ENCODE peak calls at places on chromosome 11, in eight cellular contexts. O, I, V, D, Y, N, J and T are unnamed samples.

GRCh38 chr11:67483901-67484665 is 1.3 kb downstream of the AIP start:
- DNase-seq in O (no peak), I (no peak), V (no peak), D (no peak), Y (no peak), N (no peak), J (no peak), T (peak)

GRCh38 chr11:77055056-77055680 is 11.6 kb upstream of the CAPN5 start:
- DNase-seq in O (no peak), I (no peak), V (no peak), D (no peak), Y (no peak), N (no peak), J (no peak), T (no peak)

GRCh38 chr11:128726464-128727139 is 32.7 kb downstream of the FLI1 start:
- DNase-seq in O (peak), I (no peak), V (no peak), D (no peak), Y (no peak), N (no peak), J (no peak), T (peak)

GRCh38 chr11:32466279-32466915 is 31.1 kb upstream of the WT1 start:
- DNase-seq in O (no peak), I (no peak), V (no peak), D (no peak), Y (no peak), N (no peak), J (no peak), T (no peak)

GRCh38 chr11:69301491-69302401 is 7.8 kb downstream of the MYEOV start:
- DNase-seq in O (no peak), I (peak), V (peak), D (peak), Y (peak), N (no peak), J (no peak), T (peak)

GRCh38 chr11:9459573-9460321 is 1.1 kb upstream of the ZNF143 start:
- DNase-seq in O (no peak), I (no peak), V (peak), D (peak), Y (peak), N (peak), J (no peak), T (peak)

GRCh38 chr11:78241475-78241874 is 52.8 kb downstream of the USP35 start:
- DNase-seq in O (no peak), I (no peak), V (no peak), D (no peak), Y (no peak), N (no peak), J (no peak), T (no peak)

GRCh38 chr11:72776844-72777754 is 16.7 kb downstream of the STARD10 start:
- DNase-seq in O (no peak), I (no peak), V (no peak), D (no peak), Y (no peak), N (no peak), J (no peak), T (peak)

GRCh38 chr11:49208006-49208721 is at the start of gene FOLH1:
- DNase-seq in O (no peak), I (no peak), V (no peak), D (peak), Y (no peak), N (peak), J (no peak), T (no peak)

GRCh38 chr11:68040957-68041591 is 2.2 kb downstream of the TCIRG1 start:
- DNase-seq in O (no peak), I (no peak), V (no peak), D (no peak), Y (no peak), N (no peak), J (no peak), T (no peak)

GRCh38 chr11:47891886-47892285 is 43.7 kb upstream of the NUP160 start:
- DNase-seq in O (no peak), I (no peak), V (no peak), D (no peak), Y (no peak), N (no peak), J (no peak), T (no peak)

GRCh38 chr11:16895306-16895705 is 118.9 kb downstream of the PLEKHA7 start:
- DNase-seq in O (no peak), I (no peak), V (no peak), D (no peak), Y (no peak), N (no peak), J (no peak), T (no peak)

GRCh38 chr11:68998390-68998911 is 14.6 kb downstream of the MRGPRF start:
- DNase-seq in O (no peak), I (no peak), V (no peak), D (no peak), Y (no peak), N (peak), J (no peak), T (peak)

GRCh38 chr11:68349461-68350249 is 37.3 kb downstream of the LRP5 start:
- DNase-seq in O (no peak), I (no peak), V (no peak), D (no peak), Y (no peak), N (no peak), J (no peak), T (no peak)

GRCh38 chr11:107564877-107565218 is 687 bp downstream of the ALKBH8 start:
- DNase-seq in O (no peak), I (no peak), V (no peak), D (no peak), Y (no peak), N (no peak), J (no peak), T (no peak)

GRCh38 chr11:127640822-127641485 is 640.4 kb upstream of the KIRREL3 start:
- DNase-seq in O (no peak), I (no peak), V (no peak), D (no peak), Y (no peak), N (no peak), J (no peak), T (no peak)

GRCh38 chr11:86636275-86636674 is 36.1 kb downstream of the ME3 start:
- DNase-seq in O (no peak), I (no peak), V (peak), D (no peak), Y (no peak), N (no peak), J (no peak), T (no peak)

GRCh38 chr11:35846874-35847273 is 97.0 kb upstream of the LDLRAD3 start:
- DNase-seq in O (no peak), I (no peak), V (no peak), D (no peak), Y (no peak), N (no peak), J (no peak), T (no peak)

GRCh38 chr11:78660451-78660850 is 85.8 kb upstream of the NARS2 start:
- DNase-seq in O (no peak), I (no peak), V (no peak), D (no peak), Y (no peak), N (no peak), J (no peak), T (no peak)

GRCh38 chr11:115497303-115497702 is 6.9 kb downstream of the CADM1 start:
- DNase-seq in O (no peak), I (no peak), V (no peak), D (no peak), Y (no peak), N (no peak), J (no peak), T (no peak)

GRCh38 chr11:44963948-44964347 is 13.3 kb upstream of the TP53I11 start:
- DNase-seq in O (no peak), I (no peak), V (no peak), D (no peak), Y (no peak), N (no peak), J (no peak), T (no peak)

GRCh38 chr11:1935156-1936071 is 11.7 kb upstream of the MRPL23 start:
- DNase-seq in O (no peak), I (no peak), V (no peak), D (no peak), Y (no peak), N (peak), J (no peak), T (no peak)

GRCh38 chr11:66905631-66906030 is 48.8 kb downstream of the LRFN4 start:
- DNase-seq in O (no peak), I (no peak), V (no peak), D (no peak), Y (no peak), N (no peak), J (no peak), T (no peak)

GRCh38 chr11:90774727-90775572 is 552.1 kb upstream of the CHORDC1 start:
- DNase-seq in O (no peak), I (no peak), V (no peak), D (no peak), Y (no peak), N (peak), J (no peak), T (no peak)

GRCh38 chr11:1624621-1625020 is 2.7 kb upstream of the KRTAP5-4 start:
- DNase-seq in O (no peak), I (no peak), V (no peak), D (no peak), Y (no peak), N (peak), J (no peak), T (no peak)

GRCh38 chr11:70644343-70645060 is 246.2 kb downstream of the CTTN start:
- DNase-seq in O (no peak), I (no peak), V (no peak), D (no peak), Y (no peak), N (no peak), J (no peak), T (no peak)

GRCh38 chr11:106457727-106458126 is 380.3 kb downstream of the AASDHPPT start:
- DNase-seq in O (no peak), I (no peak), V (peak), D (no peak), Y (no peak), N (no peak), J (no peak), T (no peak)

GRCh38 chr11:64125676-64126075 is 40.2 kb downstream of the MACROD1 start:
- DNase-seq in O (no peak), I (no peak), V (no peak), D (no peak), Y (no peak), N (no peak), J (no peak), T (no peak)

GRCh38 chr11:72969894-72970335 is 155.7 kb downstream of the ATG16L2 start:
- DNase-seq in O (no peak), I (no peak), V (peak), D (no peak), Y (no peak), N (no peak), J (no peak), T (no peak)

GRCh38 chr11:29119116-29119515 is 897.7 kb downstream of the KCNA4 start:
- DNase-seq in O (no peak), I (no peak), V (peak), D (no peak), Y (peak), N (no peak), J (no peak), T (no peak)

GRCh38 chr11:71305451-71306125 is 53.2 kb upstream of the SHANK2 start:
- DNase-seq in O (no peak), I (no peak), V (no peak), D (no peak), Y (no peak), N (peak), J (no peak), T (no peak)

GRCh38 chr11:19729141-19729540 is 16.5 kb downstream of the NAV2 start:
- DNase-seq in O (no peak), I (no peak), V (no peak), D (no peak), Y (no peak), N (no peak), J (no peak), T (no peak)

GRCh38 chr11:112584674-112585073 is 324.0 kb upstream of the PLET1 start:
- DNase-seq in O (no peak), I (no peak), V (no peak), D (no peak), Y (no peak), N (no peak), J (no peak), T (no peak)

GRCh38 chr11:62472063-62472884 is 53.4 kb downstream of the SCGB1A1 start:
- DNase-seq in O (no peak), I (no peak), V (peak), D (peak), Y (no peak), N (no peak), J (no peak), T (peak)